ENCODE peak calls at places on chromosomes 2 and 18, in seven cellular contexts. Q, L, Y, W, S, F and N are unnamed samples.
A peak's percentile ranks its signal among the peaks of the same experiment; 100 is the strongest.

GRCh38 chr2:70888389-70888924 is 47.2 kb upstream of the ATP6V1B1 start:
- DNase-seq in Y (no peak), Q (no peak), L (no peak), S (no peak), W (peak; percentile 21), F (no peak), N (no peak)

GRCh38 chr2:156399224-156399949 is 36.8 kb upstream of the GPD2 start:
- DNase-seq in F (no peak), Q (peak; percentile 57), L (no peak), W (no peak), Y (no peak), S (no peak), N (no peak)

GRCh38 chr2:208222351-208222750 is 32.5 kb downstream of the IDH1 start:
- DNase-seq in W (no peak), Q (peak; percentile 95), S (no peak), Y (no peak), L (no peak), F (no peak), N (no peak)

GRCh38 chr2:218282173-218282991 is 9.9 kb downstream of the TMBIM1 start:
- DNase-seq in S (no peak), W (peak; percentile 83), L (peak; percentile 41), Y (no peak), F (no peak), Q (peak; percentile 87), N (no peak)

GRCh38 chr2:189217546-189217945 is 38.0 kb upstream of the COL5A2 start:
- DNase-seq in W (peak; percentile 42), F (no peak), Q (no peak), Y (no peak), S (no peak), L (no peak), N (no peak)

GRCh38 chr2:232890896-232891601 is 21.0 kb downstream of the SNORC start:
- DNase-seq in W (peak; percentile 53), L (no peak), F (no peak), Y (no peak), S (no peak), Q (peak; percentile 82), N (no peak)

GRCh38 chr2:26164231-26164630 is 8.7 kb upstream of the GAREM2 start:
- DNase-seq in Q (no peak), W (no peak), Y (no peak), F (no peak), S (no peak), L (peak; percentile 47), N (no peak)

GRCh38 chr2:45498661-45499550 is 112.2 kb downstream of the SRBD1 start:
- DNase-seq in W (no peak), F (no peak), S (no peak), Y (no peak), Q (peak; percentile 32), L (no peak), N (no peak)

GRCh38 chr2:120245520-120245835 is 7.2 kb upstream of the RALB start:
- DNase-seq in Y (no peak), W (no peak), L (no peak), Q (no peak), F (no peak), S (peak; percentile 46), N (no peak)

GRCh38 chr18:48031011-48031480 is 100.6 kb upstream of the SMAD2 start:
- DNase-seq in W (no peak), Q (peak; percentile 62), L (peak; percentile 65), Y (peak; percentile 54), F (no peak), S (no peak), N (no peak)